ENCODE peak calls at places on chromosomes 7 and 10, in five cellular contexts. I is AG04449, E is uterus, K is heart left ventricle, Q is choroid plexus epithelial cell. R is an unnamed sample.

GRCh38 chr10:103759100-103759781 is 96.1 kb downstream of the SH3PXD2A start:
- DNase-seq in E (peak), I (peak), K (peak), Q (peak), R (no peak)

GRCh38 chr7:37354661-37355131 is 94.0 kb downstream of the ELMO1 start:
- DNase-seq in I (no peak), E (peak), K (peak), Q (peak), R (peak)

GRCh38 chr7:26603631-26604030 is 260.8 kb downstream of the SKAP2 start:
- DNase-seq in E (no peak), K (no peak), Q (peak), I (no peak), R (peak)

GRCh38 chr10:6140141-6140841 is 51.5 kb downstream of the RBM17 start:
- DNase-seq in E (no peak), Q (no peak), I (no peak), K (no peak), R (no peak)

GRCh38 chr7:64878684-64879083 is 24.4 kb upstream of the ZNF273 start:
- DNase-seq in Q (peak), I (no peak), E (no peak), K (no peak), R (no peak)

GRCh38 chr7:26685636-26686035 is 178.8 kb downstream of the SKAP2 start:
- DNase-seq in K (no peak), I (no peak), E (no peak), Q (no peak), R (no peak)

GRCh38 chr7:131890191-131890590 is 333.8 kb upstream of the PODXL start:
- DNase-seq in Q (no peak), I (no peak), E (no peak), K (no peak), R (no peak)

GRCh38 chr7:134892002-134892693 is 94.2 kb upstream of the AGBL3 start:
- DNase-seq in K (no peak), I (no peak), Q (peak), E (no peak), R (no peak)

GRCh38 chr7:125084196-125084595 is 154.6 kb upstream of the POT1 start:
- DNase-seq in E (no peak), I (no peak), K (no peak), Q (peak), R (no peak)

GRCh38 chr10:127117125-127117524 is 79.3 kb downstream of the INSYN2A start:
- DNase-seq in E (no peak), I (no peak), K (peak), Q (peak), R (peak)

GRCh38 chr10:43250625-43250924 is 16.3 kb downstream of the RASGEF1A start:
- DNase-seq in K (no peak), Q (no peak), E (no peak), I (no peak), R (no peak)

GRCh38 chr7:36961097-36961496 is 236.8 kb upstream of the AOAH start:
- DNase-seq in I (no peak), E (no peak), Q (no peak), K (no peak), R (no peak)

GRCh38 chr10:31075434-31075833 is 43.8 kb upstream of the ZNF438 start:
- DNase-seq in Q (peak), K (no peak), I (peak), E (no peak), R (peak)

GRCh38 chr7:4931932-4932331 is 27.1 kb downstream of the MMD2 start:
- DNase-seq in I (no peak), Q (no peak), K (no peak), E (no peak), R (no peak)

GRCh38 chr10:121984463-121984862 is 4.5 kb upstream of the TACC2 start:
- DNase-seq in I (no peak), K (no peak), Q (no peak), E (no peak), R (no peak)

GRCh38 chr10:10320981-10321380 is 696.7 kb upstream of the CELF2 start:
- DNase-seq in E (no peak), Q (peak), K (no peak), I (no peak), R (peak)

GRCh38 chr10:15083674-15084501 is 4.7 kb downstream of the ACBD7 start:
- DNase-seq in I (no peak), Q (no peak), K (no peak), E (no peak), R (no peak)
- TF ChIP-seq CTCF in I (no peak), Q (peak), K (no peak), E (no peak), R (peak)

GRCh38 chr10:24466616-24466949 is 257.1 kb downstream of the ARHGAP21 start:
- DNase-seq in Q (no peak), K (no peak), E (no peak), I (no peak), R (no peak)

GRCh38 chr10:24468281-24468751 is 255.4 kb downstream of the ARHGAP21 start:
- DNase-seq in I (no peak), K (peak), E (no peak), Q (no peak), R (no peak)

GRCh38 chr10:24467094-24467493 is 256.6 kb downstream of the ARHGAP21 start:
- DNase-seq in E (no peak), K (no peak), Q (no peak), I (no peak), R (no peak)

GRCh38 chr10:24465899-24466615 is 257.1 kb downstream of the KIAA1217 start:
- DNase-seq in E (no peak), I (no peak), K (no peak), Q (peak), R (peak)

DNA sequence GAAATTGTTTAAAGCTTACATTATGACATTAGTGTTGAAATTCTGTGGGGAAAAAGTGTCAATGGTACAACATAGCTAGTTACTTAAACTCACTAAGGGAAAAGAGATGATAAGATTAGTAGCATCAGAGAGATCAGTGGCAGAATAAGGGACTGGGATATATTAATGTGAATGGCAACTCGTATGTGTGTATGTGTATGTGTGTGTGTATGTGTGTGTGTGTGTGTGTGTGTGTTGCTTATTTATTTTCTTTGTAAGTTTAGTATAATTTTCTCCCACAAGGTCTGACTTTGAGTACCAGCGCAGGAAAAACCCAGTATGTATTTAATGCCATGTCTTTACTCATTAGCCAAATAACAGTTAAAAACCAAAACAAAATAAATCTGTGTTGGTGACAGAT is 256.1 kb downstream of the ARHGAP21 start:
- DNase-seq in I (no peak), K (no peak), Q (peak), E (no peak), R (no peak)
- H3K4me3 ChIP-seq in I (peak), K (no peak), Q (peak), E (no peak), R (peak)

DNA sequence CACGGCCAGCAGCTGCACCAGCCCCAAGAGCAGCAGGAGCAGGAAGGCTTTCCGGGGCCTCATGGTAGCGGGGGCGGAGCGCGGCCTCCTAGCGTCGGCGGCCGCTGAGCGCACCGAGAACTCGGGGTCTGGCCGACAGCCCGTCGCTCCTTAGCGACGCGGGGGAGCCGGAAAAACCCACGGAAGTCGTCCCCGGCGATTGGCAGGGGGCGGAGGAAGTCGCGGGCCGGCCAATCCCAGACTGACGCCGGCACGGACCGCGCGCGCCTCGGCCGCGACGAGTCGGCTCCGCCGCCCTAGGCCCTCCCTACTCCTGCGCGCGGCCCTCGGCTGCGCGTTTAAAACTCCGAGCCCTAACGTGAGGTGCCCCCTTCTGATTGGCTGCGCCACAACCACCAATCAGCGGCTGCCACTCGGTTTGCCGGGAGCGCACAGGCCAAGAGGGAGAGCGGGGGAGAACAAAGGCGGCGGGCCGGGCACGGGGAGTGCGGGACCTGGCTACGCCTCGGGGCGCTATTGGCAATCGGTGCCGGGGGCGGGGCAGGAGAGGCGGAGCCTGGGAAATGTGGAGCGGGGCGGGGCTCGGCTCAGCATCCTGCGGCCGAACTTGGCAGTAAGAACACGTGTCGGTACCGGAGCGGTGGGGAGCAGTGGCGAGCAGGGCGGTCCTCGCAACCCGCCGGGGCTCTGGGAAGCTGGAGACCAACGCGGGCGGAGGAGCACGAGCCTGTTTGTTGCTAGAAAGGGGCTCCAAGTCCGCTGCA is at the start of gene PDIA4:
- DNase-seq in E (peak), I (peak), Q (peak), K (peak), R (peak)
- TF ChIP-seq CTCF in E (no peak), I (peak), Q (peak), K (peak), R (no peak)

GRCh38 chr10:119165171-119166110 is at the start of gene SFXN4:
- DNase-seq in K (peak), Q (peak), E (peak), I (no peak), R (no peak)
- H3K4me3 ChIP-seq in K (peak), Q (peak), E (peak), I (peak), R (peak)

GRCh38 chr7:51140203-51140938 is 176.2 kb downstream of the COBL start:
- DNase-seq in Q (no peak), I (no peak), E (no peak), K (no peak), R (no peak)

GRCh38 chr7:51144178-51144577 is 172.4 kb downstream of the COBL start:
- DNase-seq in Q (no peak), I (no peak), K (no peak), E (no peak), R (no peak)

GRCh38 chr7:51142741-51143390 is 173.7 kb downstream of the COBL start:
- DNase-seq in E (no peak), Q (no peak), I (no peak), K (no peak), R (no peak)

GRCh38 chr7:51139796-51140195 is 176.8 kb downstream of the COBL start:
- DNase-seq in E (no peak), I (no peak), Q (no peak), K (no peak), R (no peak)

GRCh38 chr7:51141451-51141971 is 175.1 kb downstream of the COBL start:
- DNase-seq in I (no peak), K (no peak), E (no peak), Q (peak), R (peak)
- TF ChIP-seq CTCF in I (peak), K (peak), E (peak), Q (peak), R (peak)